ENCODE peak calls at places on chromosomes 2 and 18, in eight cellular contexts. One of them, this sample, is unnamed.

GRCh38 chr2:31244101-31244500 is 10.1 kb downstream of the EHD3 start:
- DNase-seq in fibroblast of pulmonary artery: no peak
- DNase-seq in NCI-H345: no peak
- DNase-seq in ecto neural progenitor cell: no peak
- DNase-seq in left ventricle myocardium inferior: no peak
- DNase-seq in NCI-H774: no peak
- DNase-seq in PC-3: no peak
- DNase-seq in globus pallidus: no peak
- DNase-seq in this sample: no peak

GRCh38 chr2:240875228-240876034 is 6.8 kb downstream of the AGXT start:
- DNase-seq in ecto neural progenitor cell: no peak
- DNase-seq in NCI-H774: no peak
- DNase-seq in left ventricle myocardium inferior: no peak
- DNase-seq in NCI-H345: no peak
- DNase-seq in fibroblast of pulmonary artery: no peak
- DNase-seq in PC-3: no peak
- DNase-seq in globus pallidus: no peak
- DNase-seq in this sample: no peak

GRCh38 chr2:97739020-97739892 is 25.9 kb downstream of the ZAP70 start:
- DNase-seq in PC-3: no peak
- DNase-seq in NCI-H345: no peak
- DNase-seq in ecto neural progenitor cell: no peak
- DNase-seq in globus pallidus: no peak
- DNase-seq in left ventricle myocardium inferior: peak; percentile 14
- DNase-seq in fibroblast of pulmonary artery: no peak
- DNase-seq in NCI-H774: no peak
- DNase-seq in this sample: no peak

GRCh38 chr2:236977199-236977883 is 108.3 kb upstream of the COPS8 start:
- DNase-seq in PC-3: no peak
- DNase-seq in left ventricle myocardium inferior: no peak
- DNase-seq in globus pallidus: no peak
- DNase-seq in ecto neural progenitor cell: no peak
- DNase-seq in NCI-H345: peak; percentile 64
- DNase-seq in fibroblast of pulmonary artery: no peak
- DNase-seq in NCI-H774: no peak
- DNase-seq in this sample: no peak

GRCh38 chr2:153477641-153478288 is 797 bp downstream of the RPRM start:
- DNase-seq in globus pallidus: no peak
- DNase-seq in ecto neural progenitor cell: peak; percentile 65
- DNase-seq in fibroblast of pulmonary artery: peak; percentile 0
- DNase-seq in NCI-H345: no peak
- DNase-seq in PC-3: no peak
- DNase-seq in left ventricle myocardium inferior: no peak
- DNase-seq in NCI-H774: peak; percentile 63
- DNase-seq in this sample: peak; percentile 46

GRCh38 chr2:106336740-106337139 is 131.5 kb downstream of the RGPD3 start:
- DNase-seq in globus pallidus: no peak
- DNase-seq in left ventricle myocardium inferior: no peak
- DNase-seq in fibroblast of pulmonary artery: no peak
- DNase-seq in PC-3: no peak
- DNase-seq in NCI-H345: peak; percentile 27
- DNase-seq in ecto neural progenitor cell: no peak
- DNase-seq in NCI-H774: no peak
- DNase-seq in this sample: no peak

GRCh38 chr2:38474058-38474457 is 97.0 kb upstream of the ATL2 start:
- DNase-seq in ecto neural progenitor cell: no peak
- DNase-seq in NCI-H345: no peak
- DNase-seq in PC-3: no peak
- DNase-seq in NCI-H774: no peak
- DNase-seq in fibroblast of pulmonary artery: peak; percentile 56
- DNase-seq in globus pallidus: no peak
- DNase-seq in left ventricle myocardium inferior: no peak
- DNase-seq in this sample: no peak

GRCh38 chr2:196041786-196042185 is 26.9 kb downstream of the DNAH7 start:
- DNase-seq in globus pallidus: no peak
- DNase-seq in PC-3: no peak
- DNase-seq in ecto neural progenitor cell: no peak
- DNase-seq in fibroblast of pulmonary artery: no peak
- DNase-seq in NCI-H774: no peak
- DNase-seq in NCI-H345: no peak
- DNase-seq in left ventricle myocardium inferior: no peak
- DNase-seq in this sample: no peak

GRCh38 chr2:8962890-8963289 is 40.6 kb downstream of the MBOAT2 start:
- DNase-seq in left ventricle myocardium inferior: no peak
- DNase-seq in NCI-H774: no peak
- DNase-seq in fibroblast of pulmonary artery: no peak
- DNase-seq in NCI-H345: no peak
- DNase-seq in globus pallidus: no peak
- DNase-seq in ecto neural progenitor cell: no peak
- DNase-seq in PC-3: no peak
- DNase-seq in this sample: no peak

GRCh38 chr2:28234807-28235206 is 157.9 kb upstream of the FOSL2 start:
- DNase-seq in left ventricle myocardium inferior: no peak
- DNase-seq in PC-3: no peak
- DNase-seq in globus pallidus: no peak
- DNase-seq in fibroblast of pulmonary artery: no peak
- DNase-seq in NCI-H774: no peak
- DNase-seq in NCI-H345: no peak
- DNase-seq in ecto neural progenitor cell: no peak
- DNase-seq in this sample: no peak

GRCh38 chr2:1628893-1629292 is 115.4 kb downstream of the PXDN start:
- DNase-seq in NCI-H774: no peak
- DNase-seq in NCI-H345: peak; percentile 16
- DNase-seq in left ventricle myocardium inferior: no peak
- DNase-seq in globus pallidus: peak; percentile 7
- DNase-seq in fibroblast of pulmonary artery: peak; percentile 97
- DNase-seq in ecto neural progenitor cell: no peak
- DNase-seq in PC-3: peak; percentile 71
- DNase-seq in this sample: no peak

GRCh38 chr18:27661320-27662049 is 476.4 kb upstream of the CHST9 start:
- DNase-seq in ecto neural progenitor cell: no peak
- DNase-seq in NCI-H345: no peak
- DNase-seq in PC-3: no peak
- DNase-seq in left ventricle myocardium inferior: no peak
- DNase-seq in NCI-H774: no peak
- DNase-seq in fibroblast of pulmonary artery: no peak
- DNase-seq in globus pallidus: peak; percentile 56
- DNase-seq in this sample: peak; percentile 10

GRCh38 chr18:48073231-48073930 is 142.9 kb upstream of the SMAD2 start:
- DNase-seq in NCI-H774: no peak
- DNase-seq in fibroblast of pulmonary artery: no peak
- DNase-seq in NCI-H345: no peak
- DNase-seq in ecto neural progenitor cell: no peak
- DNase-seq in left ventricle myocardium inferior: no peak
- DNase-seq in PC-3: no peak
- DNase-seq in globus pallidus: no peak
- DNase-seq in this sample: no peak

GRCh38 chr2:232937278-232937906 is 67.3 kb downstream of the SNORC start:
- DNase-seq in globus pallidus: no peak
- DNase-seq in ecto neural progenitor cell: no peak
- DNase-seq in fibroblast of pulmonary artery: peak; percentile 59
- DNase-seq in PC-3: peak; percentile 43
- DNase-seq in NCI-H345: no peak
- DNase-seq in left ventricle myocardium inferior: no peak
- DNase-seq in NCI-H774: no peak
- DNase-seq in this sample: no peak

GRCh38 chr18:58196881-58197872 is 153.2 kb downstream of the NEDD4L start:
- DNase-seq in left ventricle myocardium inferior: no peak
- DNase-seq in NCI-H774: no peak
- DNase-seq in PC-3: no peak
- DNase-seq in NCI-H345: no peak
- DNase-seq in globus pallidus: no peak
- DNase-seq in ecto neural progenitor cell: no peak
- DNase-seq in fibroblast of pulmonary artery: no peak
- DNase-seq in this sample: no peak

GRCh38 chr2:2243666-2244065 is 87.4 kb downstream of the MYT1L start:
- DNase-seq in PC-3: no peak
- DNase-seq in fibroblast of pulmonary artery: no peak
- DNase-seq in NCI-H345: no peak
- DNase-seq in NCI-H774: no peak
- DNase-seq in left ventricle myocardium inferior: no peak
- DNase-seq in ecto neural progenitor cell: no peak
- DNase-seq in globus pallidus: no peak
- DNase-seq in this sample: no peak

GRCh38 chr2:54709341-54709809 is 14.1 kb upstream of the EML6 start:
- DNase-seq in NCI-H774: no peak
- DNase-seq in left ventricle myocardium inferior: peak; percentile 30
- DNase-seq in fibroblast of pulmonary artery: no peak
- DNase-seq in globus pallidus: peak; percentile 16
- DNase-seq in ecto neural progenitor cell: no peak
- DNase-seq in PC-3: no peak
- DNase-seq in NCI-H345: no peak
- DNase-seq in this sample: peak; percentile 82

GRCh38 chr2:105919826-105920225 is 175.1 kb downstream of the NCK2 start:
- DNase-seq in left ventricle myocardium inferior: no peak
- DNase-seq in ecto neural progenitor cell: no peak
- DNase-seq in NCI-H774: no peak
- DNase-seq in fibroblast of pulmonary artery: peak; percentile 61
- DNase-seq in PC-3: peak; percentile 61
- DNase-seq in NCI-H345: no peak
- DNase-seq in globus pallidus: no peak
- DNase-seq in this sample: peak; percentile 75

GRCh38 chr2:23312996-23313606 is 71.9 kb upstream of the KLHL29 start:
- DNase-seq in globus pallidus: no peak
- DNase-seq in NCI-H774: no peak
- DNase-seq in left ventricle myocardium inferior: no peak
- DNase-seq in ecto neural progenitor cell: peak; percentile 75
- DNase-seq in NCI-H345: peak; percentile 27
- DNase-seq in fibroblast of pulmonary artery: no peak
- DNase-seq in PC-3: peak; percentile 25
- DNase-seq in this sample: peak; percentile 39

GRCh38 chr2:223945755-223946154 is 620 bp upstream of the WDFY1 start:
- DNase-seq in fibroblast of pulmonary artery: no peak
- DNase-seq in NCI-H345: no peak
- DNase-seq in left ventricle myocardium inferior: no peak
- DNase-seq in globus pallidus: no peak
- DNase-seq in ecto neural progenitor cell: no peak
- DNase-seq in PC-3: no peak
- DNase-seq in NCI-H774: no peak
- DNase-seq in this sample: peak; percentile 6

GRCh38 chr2:236365258-236366048 is 101.2 kb upstream of the ASB18 start:
- DNase-seq in NCI-H774: no peak
- DNase-seq in NCI-H345: no peak
- DNase-seq in globus pallidus: no peak
- DNase-seq in left ventricle myocardium inferior: no peak
- DNase-seq in fibroblast of pulmonary artery: no peak
- DNase-seq in PC-3: no peak
- DNase-seq in ecto neural progenitor cell: peak; percentile 31
- DNase-seq in this sample: no peak

GRCh38 chr2:193476171-193476800 is 1281.6 kb upstream of the TMEFF2 start:
- DNase-seq in PC-3: peak; percentile 50
- DNase-seq in NCI-H774: no peak
- DNase-seq in ecto neural progenitor cell: no peak
- DNase-seq in globus pallidus: no peak
- DNase-seq in NCI-H345: no peak
- DNase-seq in fibroblast of pulmonary artery: no peak
- DNase-seq in left ventricle myocardium inferior: no peak
- DNase-seq in this sample: no peak

GRCh38 chr2:7899923-7900322 is 781.9 kb upstream of the ID2 start:
- DNase-seq in left ventricle myocardium inferior: no peak
- DNase-seq in PC-3: no peak
- DNase-seq in globus pallidus: no peak
- DNase-seq in ecto neural progenitor cell: no peak
- DNase-seq in NCI-H774: no peak
- DNase-seq in NCI-H345: peak; percentile 29
- DNase-seq in fibroblast of pulmonary artery: no peak
- DNase-seq in this sample: no peak

GRCh38 chr2:209044307-209044706 is 379.5 kb upstream of the MAP2 start:
- DNase-seq in globus pallidus: no peak
- DNase-seq in left ventricle myocardium inferior: no peak
- DNase-seq in NCI-H345: no peak
- DNase-seq in fibroblast of pulmonary artery: no peak
- DNase-seq in NCI-H774: no peak
- DNase-seq in PC-3: no peak
- DNase-seq in ecto neural progenitor cell: no peak
- DNase-seq in this sample: no peak

GRCh38 chr18:515156-515815 is 14.8 kb upstream of the COLEC12 start:
- DNase-seq in ecto neural progenitor cell: no peak
- DNase-seq in PC-3: no peak
- DNase-seq in fibroblast of pulmonary artery: peak; percentile 58
- DNase-seq in left ventricle myocardium inferior: no peak
- DNase-seq in NCI-H345: no peak
- DNase-seq in NCI-H774: no peak
- DNase-seq in globus pallidus: no peak
- DNase-seq in this sample: no peak

GRCh38 chr2:21543630-21544029 is 419.9 kb downstream of the TDRD15 start:
- DNase-seq in PC-3: no peak
- DNase-seq in left ventricle myocardium inferior: no peak
- DNase-seq in ecto neural progenitor cell: no peak
- DNase-seq in NCI-H774: no peak
- DNase-seq in globus pallidus: no peak
- DNase-seq in NCI-H345: no peak
- DNase-seq in fibroblast of pulmonary artery: no peak
- DNase-seq in this sample: no peak

GRCh38 chr2:150426315-150426714 is 61.2 kb downstream of the RND3 start:
- DNase-seq in PC-3: peak; percentile 39
- DNase-seq in left ventricle myocardium inferior: no peak
- DNase-seq in fibroblast of pulmonary artery: no peak
- DNase-seq in ecto neural progenitor cell: no peak
- DNase-seq in globus pallidus: no peak
- DNase-seq in NCI-H774: no peak
- DNase-seq in NCI-H345: no peak
- DNase-seq in this sample: no peak

GRCh38 chr2:96866149-96866548 is 3.7 kb downstream of the SEMA4C start:
- DNase-seq in PC-3: no peak
- DNase-seq in fibroblast of pulmonary artery: no peak
- DNase-seq in ecto neural progenitor cell: no peak
- DNase-seq in globus pallidus: no peak
- DNase-seq in NCI-H774: no peak
- DNase-seq in left ventricle myocardium inferior: no peak
- DNase-seq in NCI-H345: no peak
- DNase-seq in this sample: no peak

GRCh38 chr2:171081649-171082111 is 79.0 kb downstream of the TLK1 start:
- DNase-seq in globus pallidus: no peak
- DNase-seq in ecto neural progenitor cell: no peak
- DNase-seq in NCI-H345: no peak
- DNase-seq in NCI-H774: no peak
- DNase-seq in left ventricle myocardium inferior: no peak
- DNase-seq in fibroblast of pulmonary artery: no peak
- DNase-seq in PC-3: no peak
- DNase-seq in this sample: no peak

GRCh38 chr2:31127931-31128330 is 10.3 kb downstream of the GALNT14 start:
- DNase-seq in NCI-H345: no peak
- DNase-seq in fibroblast of pulmonary artery: no peak
- DNase-seq in ecto neural progenitor cell: no peak
- DNase-seq in PC-3: no peak
- DNase-seq in NCI-H774: no peak
- DNase-seq in globus pallidus: no peak
- DNase-seq in left ventricle myocardium inferior: no peak
- DNase-seq in this sample: no peak

This sample was measured in DMS53.